ENCODE peak calls at places on chromosomes 3 and 15, in four cellular contexts. J is left lung, Y is psoas muscle, N is NB4. C is an unnamed sample.

GRCh38 chr15:74821091-74821789 is 5.2 kb upstream of the CPLX3 start:
- DNase-seq in J (no peak), Y (no peak), N (peak), C (no peak)

GRCh38 chr3:183114374-183114773 is 15.1 kb upstream of the MCCC1 start:
- DNase-seq in J (no peak), Y (no peak), N (no peak), C (no peak)

GRCh38 chr3:4417449-4417848 is 49.6 kb downstream of the SUMF1 start:
- DNase-seq in J (no peak), Y (no peak), N (no peak), C (no peak)

GRCh38 chr3:50238549-50239026 is 2.6 kb downstream of the GNAI2 start:
- DNase-seq in J (peak), Y (peak), N (no peak), C (no peak)

GRCh38 chr15:29924750-29925149 is 102.5 kb upstream of the TJP1 start:
- DNase-seq in J (no peak), Y (no peak), N (no peak), C (no peak)

GRCh38 chr3:139187154-139187553 is 142.5 kb upstream of the PRR23C start:
- DNase-seq in J (no peak), Y (no peak), N (no peak), C (no peak)

GRCh38 chr15:30041868-30042267 is 40.9 kb upstream of the GOLGA8J start:
- DNase-seq in J (no peak), Y (no peak), N (no peak), C (no peak)

GRCh38 chr3:126835472-126836219 is 131.6 kb downstream of the CHCHD6 start:
- DNase-seq in J (no peak), Y (no peak), N (no peak), C (no peak)

GRCh38 chr3:57227930-57228733 is 603 bp downstream of the APPL1 start:
- DNase-seq in J (peak), Y (peak), N (peak), C (no peak)

GRCh38 chr3:170806141-170806540 is 63.9 kb downstream of the RPL22L1 start:
- DNase-seq in J (no peak), Y (no peak), N (no peak), C (no peak)

GRCh38 chr3:12353796-12354505 is 65.1 kb downstream of the PPARG start:
- DNase-seq in J (no peak), Y (no peak), N (peak), C (no peak)

GRCh38 chr15:41713047-41713446 is 52.8 kb downstream of the MGA start:
- DNase-seq in J (no peak), Y (no peak), N (no peak), C (no peak)

GRCh38 chr15:80514071-80514780 is 110.0 kb downstream of the ARNT2 start:
- DNase-seq in J (no peak), Y (no peak), N (no peak), C (no peak)

GRCh38 chr3:113631573-113631972 is 64.9 kb downstream of the USF3 start:
- DNase-seq in J (no peak), Y (no peak), N (no peak), C (no peak)

GRCh38 chr15:59420986-59421618 is 16.9 kb upstream of the FAM81A start:
- DNase-seq in J (no peak), Y (no peak), N (peak), C (no peak)

GRCh38 chr15:89908226-89908625 is 4.5 kb downstream of the ARPIN start:
- DNase-seq in J (no peak), Y (no peak), N (no peak), C (no peak)

GRCh38 chr3:158761350-158761749 is 29.1 kb upstream of the RARRES1 start:
- DNase-seq in J (no peak), Y (no peak), N (no peak), C (no peak)

GRCh38 chr3:147740928-147741327 is 331.8 kb downstream of the ZIC1 start:
- DNase-seq in J (no peak), Y (no peak), N (no peak), C (no peak)

GRCh38 chr15:89323825-89324224 is 10.8 kb downstream of the POLG start:
- DNase-seq in J (no peak), Y (no peak), N (no peak), C (no peak)

GRCh38 chr15:60244813-60245212 is 153.0 kb downstream of the ANXA2 start:
- DNase-seq in J (no peak), Y (no peak), N (no peak), C (no peak)

GRCh38 chr3:72284485-72284884 is 499.5 kb upstream of the PROK2 start:
- DNase-seq in J (no peak), Y (no peak), N (no peak), C (no peak)

GRCh38 chr3:100517276-100517675 is 24.9 kb downstream of the TMEM45A start:
- DNase-seq in J (no peak), Y (no peak), N (no peak), C (no peak)

GRCh38 chr3:4425707-4426106 is 41.4 kb downstream of the SUMF1 start:
- DNase-seq in J (no peak), Y (no peak), N (no peak), C (no peak)

GRCh38 chr15:36024066-36024465 is 478.1 kb upstream of the DPH6 start:
- DNase-seq in J (no peak), Y (no peak), N (no peak), C (no peak)

GRCh38 chr15:101017935-101018849 is 99.0 kb downstream of the LRRK1 start:
- DNase-seq in J (no peak), Y (no peak), N (no peak), C (no peak)

GRCh38 chr15:48336940-48337339 is 5.7 kb downstream of the DUT start:
- DNase-seq in J (no peak), Y (no peak), N (peak), C (no peak)

GRCh38 chr3:14148041-14148985 is 23.5 kb downstream of the TMEM43 start:
- DNase-seq in J (no peak), Y (no peak), N (no peak), C (no peak)
- TF ChIP-seq CTCF in J (no peak), Y (no peak), N (no peak), C (peak)

DNA sequence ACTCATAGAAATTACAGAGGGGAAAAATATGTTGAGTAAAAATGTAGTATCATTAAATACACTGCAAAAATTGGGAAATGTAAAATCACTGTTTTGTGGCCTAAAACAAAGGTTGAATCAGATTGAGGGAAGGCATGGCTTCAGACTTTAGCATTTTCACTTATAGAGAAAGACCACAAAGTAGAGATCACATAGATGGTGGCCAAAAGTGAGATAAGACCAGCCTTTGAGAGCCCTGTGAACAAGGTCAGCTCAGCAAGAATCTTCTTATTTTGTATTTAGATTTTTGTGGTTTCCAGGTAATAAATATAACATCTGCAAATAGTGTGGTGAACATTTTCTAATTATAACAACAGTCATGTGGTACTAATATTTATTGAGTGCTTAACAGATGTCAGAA is 544.8 kb upstream of the DPPA4 start:
- DNase-seq in J (no peak), Y (no peak), N (no peak), C (no peak)
- TF ChIP-seq CTCF in J (no peak), Y (no peak), N (no peak), C (no peak)

GRCh38 chr3:36124118-36124796 is 256.0 kb upstream of the STAC start:
- DNase-seq in J (no peak), Y (no peak), N (peak), C (no peak)
- TF ChIP-seq CTCF in J (peak), Y (no peak), N (no peak), C (peak)

DNA sequence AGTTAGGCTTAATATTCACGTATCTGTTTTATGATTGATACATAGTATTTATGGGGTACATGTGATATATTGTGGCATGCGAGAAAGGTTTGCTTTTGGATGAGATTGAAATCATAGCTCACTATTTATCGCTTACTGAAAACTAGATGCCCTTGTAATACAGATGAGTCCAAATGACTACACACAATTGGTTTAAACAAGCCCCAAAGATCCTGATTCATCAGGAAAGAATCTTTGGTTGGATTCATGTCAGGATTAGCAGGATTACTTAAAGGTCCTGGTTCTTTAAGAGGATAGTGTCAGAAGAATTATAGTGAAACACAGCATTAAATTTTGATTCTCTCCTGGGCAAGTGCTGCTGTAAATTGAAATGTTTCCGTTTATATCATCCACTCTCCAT is 18.6 kb upstream of the AADAC start:
- DNase-seq in J (no peak), Y (no peak), N (no peak), C (no peak)
- TF ChIP-seq CTCF in J (no peak), Y (no peak), N (no peak), C (no peak)

GRCh38 chr3:13420051-13420816 is at the start of gene NUP210:
- DNase-seq in J (peak), Y (peak), N (peak), C (no peak)

GRCh38 chr3:13420817-13421755 is 964 bp upstream of the NUP210 start:
- DNase-seq in J (no peak), Y (peak), N (peak), C (no peak)

GRCh38 chr3:13415236-13416001 is 4.7 kb downstream of the NUP210 start:
- DNase-seq in J (no peak), Y (no peak), N (peak), C (no peak)

GRCh38 chr3:13416002-13416793 is 3.9 kb downstream of the NUP210 start:
- DNase-seq in J (no peak), Y (no peak), N (peak), C (no peak)

GRCh38 chr3:13419356-13420050 is 619 bp downstream of the NUP210 start:
- DNase-seq in J (peak), Y (peak), N (peak), C (no peak)
- TF ChIP-seq CTCF in J (no peak), Y (peak), N (no peak), C (peak)

GRCh38 chr3:131694351-131694750 is 191.6 kb upstream of the MRPL3 start:
- DNase-seq in J (no peak), Y (no peak), N (no peak), C (no peak)

GRCh38 chr3:131704084-131704483 is 201.3 kb upstream of the MRPL3 start:
- DNase-seq in J (no peak), Y (no peak), N (no peak), C (no peak)

GRCh38 chr3:131701153-131701791 is 198.5 kb upstream of the MRPL3 start:
- DNase-seq in J (no peak), Y (no peak), N (no peak), C (no peak)

GRCh38 chr3:131702156-131702555 is 199.4 kb upstream of the MRPL3 start:
- DNase-seq in J (no peak), Y (no peak), N (no peak), C (no peak)

GRCh38 chr3:131699001-131699400 is 196.2 kb upstream of the MRPL3 start:
- DNase-seq in J (no peak), Y (no peak), N (no peak), C (no peak)
- TF ChIP-seq CTCF in J (no peak), Y (no peak), N (no peak), C (no peak)

C was measured in chondrocyte.